ENCODE peak calls at places on chromosomes 6 and 20, in eight cellular contexts. B is fibroblast of villous mesenchyme, O is fibroblast of mammary gland, U is astrocyte of the spinal cord, E is ovary, G is heart left ventricle, Y is mucosa of descending colon, K is fibroblast of pulmonary artery. D is an unnamed sample.

GRCh38 chr6:137426007-137426689 is 68.0 kb downstream of the OLIG3 start:
- DNase-seq in E (no peak), Y (no peak), G (no peak), O (no peak), K (no peak), U (no peak), B (no peak), D (no peak)

GRCh38 chr6:5461365-5461764 is 200.1 kb downstream of the FARS2 start:
- DNase-seq in G (no peak), Y (no peak), K (no peak), O (no peak), U (no peak), B (no peak), E (no peak), D (no peak)

GRCh38 chr20:35698298-35699126 is 640 bp downstream of the NFS1 start:
- DNase-seq in K (no peak), B (no peak), O (no peak), U (no peak), Y (no peak), E (no peak), G (no peak), D (no peak)

GRCh38 chr6:18308070-18308735 is 43.9 kb upstream of the DEK start:
- DNase-seq in K (peak; percentile 16), E (no peak), U (peak; percentile 58), G (no peak), Y (no peak), O (peak; percentile 9), B (no peak), D (no peak)

GRCh38 chr6:31907158-31907813 is 5.4 kb upstream of the ZBTB12 start:
- DNase-seq in G (no peak), O (peak; percentile 91), E (no peak), Y (no peak), U (peak; percentile 45), K (peak; percentile 96), B (peak; percentile 91), D (peak; percentile 85)

GRCh38 chr20:2745936-2746635 is 53.5 kb downstream of the EBF4 start:
- DNase-seq in B (no peak), U (no peak), Y (no peak), K (no peak), E (no peak), G (no peak), O (no peak), D (no peak)

GRCh38 chr20:64053841-64054661 is 4.6 kb upstream of the SOX18 start:
- DNase-seq in U (peak; percentile 23), G (peak; percentile 87), B (no peak), O (no peak), Y (no peak), K (peak; percentile 84), E (no peak), D (peak; percentile 25)

GRCh38 chr6:47810885-47811284 is 29.1 kb downstream of the OPN5 start:
- DNase-seq in O (no peak), Y (no peak), K (no peak), U (no peak), B (no peak), E (no peak), G (no peak), D (no peak)

GRCh38 chr6:156425374-156425773 is 351.8 kb upstream of the ARID1B start:
- DNase-seq in K (peak; percentile 68), B (peak; percentile 72), U (peak; percentile 98), Y (no peak), O (peak; percentile 77), G (no peak), E (no peak), D (peak; percentile 83)

GRCh38 chr6:22124756-22125155 is 172.1 kb downstream of the PRL start:
- DNase-seq in E (no peak), O (no peak), Y (no peak), K (no peak), B (no peak), U (no peak), G (no peak), D (no peak)

GRCh38 chr6:35687658-35688604 is 784 bp downstream of the FKBP5 start:
- DNase-seq in G (peak; percentile 81), B (peak; percentile 57), U (peak; percentile 60), E (peak; percentile 54), Y (peak; percentile 79), K (peak; percentile 48), O (peak; percentile 40), D (peak; percentile 50)

GRCh38 chr6:84773431-84774173 is 9.2 kb upstream of the TBX18 start:
- DNase-seq in Y (peak; percentile 23), B (peak; percentile 28), G (peak; percentile 73), K (peak; percentile 73), O (no peak), E (no peak), U (peak; percentile 52), D (peak; percentile 69)

DNA sequence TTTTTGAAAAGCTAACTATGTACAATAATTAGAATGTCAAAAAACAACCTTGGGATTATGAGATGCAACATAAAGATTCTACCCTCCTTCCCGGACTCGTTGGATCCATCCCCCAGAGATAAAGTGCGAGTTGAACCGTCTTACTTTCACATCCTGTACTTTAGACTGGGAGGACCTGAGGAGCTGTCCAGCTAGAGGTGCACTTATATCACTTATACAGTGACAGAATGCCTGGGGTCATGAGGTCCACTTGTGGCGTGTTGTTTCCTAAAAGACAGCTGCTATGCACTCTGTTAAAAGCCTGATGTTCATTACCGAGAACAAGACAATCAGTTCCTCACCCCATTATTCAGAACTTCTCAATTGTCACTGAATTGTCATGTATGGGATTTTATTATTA is 2.1 kb downstream of the CDS2 start:
- DNase-seq in K (no peak), U (no peak), O (no peak), E (no peak), Y (no peak), G (no peak), B (no peak), D (no peak)
- TF ChIP-seq CTCF in K (no peak), U (no peak), O (no peak), E (no peak), Y (no peak), G (no peak), B (no peak), D (no peak)

GRCh38 chr6:104955491-104955890 is 1.4 kb upstream of the LIN28B start:
- DNase-seq in U (no peak), O (no peak), K (no peak), Y (no peak), G (no peak), B (no peak), E (no peak), D (no peak)
- H3K4me3 ChIP-seq in U (no peak overlapping the region), O (no peak overlapping the region), K (no peak overlapping the region), Y (no peak overlapping the region), G (no peak overlapping the region), B (peak overlapping the region; percentile 5), E (no peak overlapping the region), D (no peak overlapping the region)

DNA sequence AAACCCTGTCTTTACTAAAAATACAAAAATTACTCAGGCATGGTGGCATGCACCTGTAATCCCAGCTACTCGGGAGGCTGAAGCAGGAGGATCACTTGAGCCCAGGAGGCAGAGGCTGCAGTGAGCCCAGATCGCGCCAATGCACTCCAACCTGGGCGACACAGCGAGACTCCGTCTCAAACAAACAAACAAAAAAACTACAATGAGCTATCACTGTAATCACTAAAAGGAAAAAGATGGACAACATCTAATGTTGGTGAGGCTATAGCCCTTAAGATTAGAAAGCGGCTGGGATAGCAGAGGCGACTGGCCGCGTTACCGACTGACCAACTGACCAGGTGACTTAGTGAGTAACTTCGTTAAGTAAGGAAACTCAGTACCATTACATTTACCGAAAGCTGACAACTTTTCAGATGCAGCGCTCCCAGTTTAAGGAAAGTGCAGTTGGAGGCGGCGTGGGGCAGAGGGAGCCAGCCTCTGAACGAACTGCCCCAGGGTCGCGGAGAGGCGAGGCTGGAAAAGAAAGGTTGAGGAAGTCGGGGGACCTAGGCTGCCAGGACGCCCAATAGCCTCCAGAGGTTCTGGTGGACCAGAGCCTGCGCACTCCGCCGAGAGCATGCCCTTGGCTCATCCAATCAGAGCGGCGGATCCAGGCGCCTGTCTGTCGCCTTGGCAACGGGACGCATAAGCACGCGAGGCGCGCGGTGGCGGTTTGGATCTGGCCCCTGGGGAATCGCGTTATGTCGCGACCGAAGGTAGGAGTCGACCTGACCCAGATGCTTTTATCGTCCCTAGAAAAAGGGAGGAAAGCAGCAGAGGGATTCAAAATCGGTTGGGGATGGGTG is 8.9 kb downstream of the TTLL9 start:
- DNase-seq in B (peak; percentile 96), U (peak; percentile 95), Y (peak; percentile 92), E (peak; percentile 94), G (peak; percentile 97), O (peak; percentile 92), K (peak; percentile 96), D (peak; percentile 96)
- TF ChIP-seq CTCF in B (peak; percentile 15), U (peak; percentile 2), Y (no peak), E (no peak), G (no peak), O (no peak), K (no peak), D (no peak)

GRCh38 chr20:17545127-17545526 is 13.9 kb upstream of the BFSP1 start:
- DNase-seq in K (no peak), G (no peak), Y (no peak), O (no peak), B (no peak), E (no peak), U (no peak), D (no peak)

GRCh38 chr20:17541996-17542395 is 10.8 kb upstream of the BFSP1 start:
- DNase-seq in Y (no peak), E (no peak), K (peak; percentile 41), U (peak; percentile 77), B (peak; percentile 80), G (no peak), O (peak; percentile 81), D (peak; percentile 24)

GRCh38 chr20:17542993-17543412 is 11.8 kb upstream of the BFSP1 start:
- DNase-seq in Y (no peak), E (no peak), O (peak; percentile 88), K (peak; percentile 86), B (peak; percentile 75), G (no peak), U (peak; percentile 96), D (peak; percentile 90)

GRCh38 chr20:17542481-17542880 is 11.3 kb upstream of the BFSP1 start:
- DNase-seq in K (no peak), B (no peak), G (no peak), U (no peak), Y (no peak), E (no peak), O (no peak), D (no peak)

GRCh38 chr20:17543531-17543961 is 12.4 kb upstream of the BFSP1 start:
- DNase-seq in O (peak; percentile 87), B (peak; percentile 92), G (no peak), U (peak; percentile 78), E (no peak), K (peak; percentile 58), Y (no peak), D (peak; percentile 64)
- H3K4me3 ChIP-seq in O (peak overlapping the region; percentile 8), B (no peak overlapping the region), G (no peak overlapping the region), U (no peak overlapping the region), E (no peak overlapping the region), K (no peak overlapping the region), Y (no peak overlapping the region), D (no peak overlapping the region)

GRCh38 chr6:11123978-11124377 is 12.5 kb upstream of the ERVFRD-1 start:
- DNase-seq in O (no peak), B (no peak), K (no peak), G (no peak), Y (no peak), U (no peak), E (no peak), D (no peak)
- TF ChIP-seq CTCF in O (peak; percentile 14), B (peak; percentile 20), K (peak; percentile 18), G (no peak), Y (no peak), U (peak; percentile 16), E (no peak), D (peak; percentile 27)